ENCODE peak calls at places on chromosomes 13 and 19, in nine cellular contexts. V, Y, Q, A, O, B, N, J and W are unnamed samples.
A peak's percentile ranks its signal among the peaks of the same experiment; 100 is the strongest.

GRCh38 chr13:39952244-39953233 is 297.1 kb downstream of the COG6 start:
- DNase-seq in A (no peak), B (no peak), V (no peak), Y (no peak), Q (peak; percentile 97), O (no peak), J (no peak), N (no peak), W (peak; percentile 96)

GRCh38 chr13:26929971-26930730 is 169.6 kb upstream of the GPR12 start:
- DNase-seq in J (peak; percentile 87), B (no peak), Q (peak; percentile 67), A (peak; percentile 70), N (no peak), Y (peak; percentile 10), V (no peak), O (peak; percentile 72), W (peak; percentile 83)

GRCh38 chr19:16888629-16889371 is at the start of gene F2RL3:
- DNase-seq in N (peak; percentile 5), J (no peak), V (peak; percentile 85), O (peak; percentile 77), B (no peak), A (peak; percentile 70), Y (no peak), Q (peak; percentile 73), W (no peak)

GRCh38 chr19:29675650-29676186 is 10.5 kb downstream of the PLEKHF1 start:
- DNase-seq in J (no peak), Y (no peak), V (peak; percentile 54), B (no peak), O (no peak), A (no peak), Q (no peak), N (no peak), W (no peak)

GRCh38 chr13:30033681-30034447 is 183.4 kb upstream of the UBL3 start:
- DNase-seq in J (no peak), Q (no peak), B (no peak), V (no peak), O (no peak), N (peak; percentile 50), A (no peak), Y (no peak), W (peak; percentile 54)

GRCh38 chr19:52533901-52534300 is 6.4 kb downstream of the ZNF808 start:
- DNase-seq in Q (no peak), N (no peak), O (peak; percentile 74), A (no peak), B (no peak), J (no peak), Y (no peak), V (no peak), W (no peak)

GRCh38 chr13:48093588-48093987 is 1.3 kb downstream of the MED4 start:
- DNase-seq in A (no peak), Q (no peak), Y (no peak), N (no peak), B (no peak), V (no peak), O (no peak), J (no peak), W (no peak)

GRCh38 chr13:29840585-29840984 is 9.8 kb downstream of the UBL3 start:
- DNase-seq in N (no peak), Y (no peak), O (no peak), J (no peak), V (no peak), B (no peak), A (no peak), Q (no peak), W (no peak)

GRCh38 chr13:110123041-110123809 is 183.7 kb downstream of the COL4A1 start:
- DNase-seq in J (no peak), A (no peak), Y (no peak), B (no peak), Q (no peak), V (no peak), O (no peak), N (no peak), W (no peak)

GRCh38 chr19:2552859-2553258 is 76.9 kb downstream of the GADD45B start:
- DNase-seq in Q (peak; percentile 56), B (no peak), V (peak; percentile 10), J (no peak), Y (peak; percentile 18), N (no peak), O (no peak), A (no peak), W (peak; percentile 91)

GRCh38 chr13:110001622-110002275 is 215.4 kb upstream of the IRS2 start:
- DNase-seq in O (no peak), N (peak; percentile 56), Y (no peak), V (no peak), Q (no peak), A (no peak), J (no peak), B (no peak), W (no peak)

GRCh38 chr13:41352935-41353801 is 42.1 kb downstream of the NAA16 start:
- DNase-seq in V (no peak), J (peak; percentile 37), B (no peak), O (no peak), Y (peak; percentile 21), N (peak; percentile 53), A (no peak), Q (peak; percentile 87), W (peak; percentile 56)

GRCh38 chr13:44713793-44714469 is 137.8 kb upstream of the TSC22D1 start:
- DNase-seq in N (peak; percentile 93), V (no peak), Q (peak; percentile 81), B (no peak), O (no peak), J (no peak), A (no peak), Y (no peak), W (peak; percentile 36)

GRCh38 chr13:20064128-20064527 is 96.7 kb downstream of the GJA3 start:
- DNase-seq in Y (no peak), A (no peak), N (no peak), Q (peak; percentile 28), V (no peak), O (no peak), B (no peak), J (no peak), W (no peak)

GRCh38 chr19:31979949-31980670 is 365.3 kb upstream of the ZNF507 start:
- DNase-seq in N (no peak), O (no peak), B (no peak), A (no peak), Q (no peak), J (no peak), V (no peak), Y (no peak), W (no peak)

GRCh38 chr13:79782541-79783216 is 301.7 kb downstream of the NDFIP2 start:
- DNase-seq in O (no peak), Y (no peak), N (no peak), A (no peak), Q (peak; percentile 93), B (no peak), J (peak; percentile 93), V (peak; percentile 85), W (no peak)

GRCh38 chr19:46357846-46358583 is 11.1 kb downstream of the PPP5C start:
- DNase-seq in Y (no peak), O (no peak), Q (no peak), A (no peak), J (no peak), V (no peak), B (no peak), N (no peak), W (no peak)
- H3K4me1 ChIP-seq in Y (peaks cover 11% of the 10 kb centered on the region), O (no peaks in the 10 kb centered on the region), Q (no peaks in the 10 kb centered on the region), A (no peaks in the 10 kb centered on the region), J (no peaks in the 10 kb centered on the region), V (peaks cover 4% of the 10 kb centered on the region), B (peaks cover 5% of the 10 kb centered on the region), N (no peaks in the 10 kb centered on the region), W (no peaks in the 10 kb centered on the region)

DNA sequence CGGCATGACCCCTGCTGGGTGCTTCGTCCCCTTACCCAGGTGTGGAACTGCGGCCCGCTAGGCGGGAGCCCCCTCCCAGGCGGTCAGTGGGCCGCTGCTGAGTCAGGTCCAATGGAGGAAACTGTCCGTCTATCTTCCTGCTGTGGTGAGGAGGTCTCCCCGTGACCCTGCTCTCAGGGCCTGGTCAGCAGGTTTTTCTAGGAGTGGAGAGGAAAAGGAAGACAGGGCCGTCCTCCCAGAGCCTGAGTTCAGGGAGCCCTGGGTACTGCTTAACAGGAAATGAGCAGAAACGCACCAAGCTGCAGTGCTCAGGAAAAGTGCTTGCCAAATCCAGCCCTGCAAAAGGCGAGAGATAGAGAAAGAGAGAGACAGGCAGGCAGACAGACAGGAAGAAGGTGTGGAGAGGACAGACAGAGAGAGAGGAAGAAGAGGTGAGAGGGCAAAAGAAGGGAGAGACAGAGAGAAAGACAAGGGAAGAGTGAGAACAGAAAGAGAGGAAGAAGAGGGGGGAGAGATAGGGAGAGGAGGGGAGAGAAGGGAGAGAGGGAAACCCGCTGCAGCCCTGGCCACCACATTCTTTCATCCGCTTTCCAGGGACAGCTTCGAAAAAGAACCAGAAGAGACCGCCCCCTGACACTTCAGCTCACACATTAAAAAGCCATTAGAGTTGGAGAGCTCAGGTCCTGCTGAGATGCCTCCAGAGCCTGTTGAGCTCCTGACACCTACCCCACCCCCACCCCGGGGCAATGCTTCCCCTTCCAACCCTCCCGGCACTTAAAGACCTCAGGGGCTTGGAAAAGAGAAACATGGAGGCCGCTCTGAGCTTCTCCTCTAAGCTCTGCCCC is 10.1 kb downstream of the SH3GL1 start:
- DNase-seq in V (peak; percentile 68), Y (no peak), A (no peak), J (peak; percentile 87), N (no peak), O (peak; percentile 66), Q (peak; percentile 85), B (no peak), W (peak; percentile 67)
- H3K4me1 ChIP-seq in V (peaks cover 42% of the 10 kb centered on the region), Y (peaks cover 16% of the 10 kb centered on the region), A (peaks cover 6% of the 10 kb centered on the region), J (peaks cover 69% of the 10 kb centered on the region), N (peaks cover 16% of the 10 kb centered on the region), O (peaks cover 78% of the 10 kb centered on the region), Q (peaks cover 72% of the 10 kb centered on the region), B (peaks cover 53% of the 10 kb centered on the region), W (peaks cover 28% of the 10 kb centered on the region)

DNA sequence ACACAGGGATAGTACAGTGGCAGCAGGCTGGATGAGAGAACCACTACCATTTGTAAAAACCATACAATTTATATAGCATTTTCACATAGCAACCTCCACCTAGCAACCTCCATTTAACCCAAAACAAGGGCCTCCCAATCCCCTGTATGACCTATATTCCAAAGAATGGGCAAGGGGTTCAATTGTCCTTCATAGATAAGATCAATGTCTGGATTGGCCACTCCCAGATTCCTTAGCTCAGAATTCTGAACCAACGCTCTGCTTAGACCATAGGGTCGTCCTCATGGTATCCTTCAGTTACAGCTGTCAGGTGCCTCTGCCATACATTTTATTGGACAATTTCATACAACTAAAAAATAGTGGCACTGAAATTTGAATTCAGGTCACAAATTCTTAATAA is 166.2 kb downstream of the KCTD12 start:
- DNase-seq in A (no peak), J (no peak), B (no peak), V (no peak), Q (no peak), Y (no peak), N (no peak), O (no peak), W (no peak)
- H3K4me1 ChIP-seq in A (no peaks in the 10 kb centered on the region), J (peaks cover 16% of the 10 kb centered on the region), B (no peaks in the 10 kb centered on the region), V (no peaks in the 10 kb centered on the region), Q (peaks cover 22% of the 10 kb centered on the region), Y (peaks cover 4% of the 10 kb centered on the region), N (no peaks in the 10 kb centered on the region), O (no peaks in the 10 kb centered on the region), W (no peaks in the 10 kb centered on the region)

DNA sequence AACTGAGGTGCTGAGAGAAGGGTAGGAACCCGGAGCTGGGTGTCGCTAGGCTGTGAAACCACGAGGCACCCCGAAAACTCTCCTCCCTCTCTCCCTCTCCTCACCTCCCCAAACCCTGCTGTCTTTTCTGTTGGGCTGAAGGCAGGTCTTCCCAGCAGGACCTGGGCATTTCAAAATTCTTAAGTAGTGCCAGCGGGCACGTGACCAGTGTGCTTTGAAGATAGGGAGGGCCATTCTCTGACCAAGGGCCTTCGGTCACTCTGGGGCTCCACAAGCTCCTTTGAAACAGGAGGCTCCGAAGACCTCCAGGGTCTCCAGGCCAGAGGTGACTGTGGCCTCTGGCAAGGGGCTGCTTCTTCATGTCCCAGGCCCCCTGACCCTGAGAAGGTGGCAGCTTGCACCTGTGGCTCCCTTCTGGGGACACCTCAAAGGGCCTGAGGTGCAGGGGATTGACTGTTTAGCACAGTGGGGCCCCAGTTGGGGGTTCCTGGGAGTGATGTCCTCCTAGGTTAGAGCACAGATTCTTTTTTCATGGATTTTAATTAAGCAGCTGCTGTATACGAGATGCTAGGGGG is 48.3 kb downstream of the DNM2 start:
- DNase-seq in J (no peak), N (no peak), Y (no peak), V (peak; percentile 72), A (no peak), Q (no peak), O (peak; percentile 68), B (no peak), W (no peak)
- H3K4me1 ChIP-seq in J (no peaks in the 10 kb centered on the region), N (peaks cover 43% of the 10 kb centered on the region), Y (peaks cover 49% of the 10 kb centered on the region), V (peaks cover 82% of the 10 kb centered on the region), A (no peaks in the 10 kb centered on the region), Q (peaks cover 3% of the 10 kb centered on the region), O (peaks cover 58% of the 10 kb centered on the region), B (peaks cover 46% of the 10 kb centered on the region), W (peaks cover 14% of the 10 kb centered on the region)